ENCODE peak calls at places on chromosomes 7 and 10, in seven cellular contexts. One of them, this sample, is unnamed.

GRCh38 chr10:11861811-11862210 is 38.7 kb downstream of the PROSER2 start:
- DNase-seq in effector memory CD4-positive, alpha-beta T cell: no peak
- DNase-seq in HCT116: no peak
- DNase-seq in GM23248: no peak
- DNase-seq in aorta: peak
- DNase-seq in AG04450: no peak
- DNase-seq in right atrium auricular region: no peak
- DNase-seq in this sample: no peak

GRCh38 chr10:50373821-50374501 is 122.6 kb upstream of the ASAH2 start:
- DNase-seq in effector memory CD4-positive, alpha-beta T cell: no peak
- DNase-seq in HCT116: no peak
- DNase-seq in GM23248: peak
- DNase-seq in aorta: no peak
- DNase-seq in AG04450: no peak
- DNase-seq in right atrium auricular region: no peak
- DNase-seq in this sample: no peak

GRCh38 chr10:117242463-117242832 is 1.5 kb downstream of the SLC18A2 start:
- DNase-seq in effector memory CD4-positive, alpha-beta T cell: no peak
- DNase-seq in HCT116: no peak
- DNase-seq in GM23248: no peak
- DNase-seq in aorta: no peak
- DNase-seq in AG04450: no peak
- DNase-seq in right atrium auricular region: no peak
- DNase-seq in this sample: no peak

GRCh38 chr7:44489955-44490350 is 505 bp downstream of the NUDCD3 start:
- DNase-seq in effector memory CD4-positive, alpha-beta T cell: no peak
- DNase-seq in HCT116: no peak
- DNase-seq in GM23248: peak
- DNase-seq in aorta: no peak
- DNase-seq in AG04450: no peak
- DNase-seq in right atrium auricular region: no peak
- DNase-seq in this sample: no peak

GRCh38 chr7:41501466-41501865 is 201.4 kb downstream of the INHBA start:
- DNase-seq in effector memory CD4-positive, alpha-beta T cell: no peak
- DNase-seq in HCT116: no peak
- DNase-seq in GM23248: no peak
- DNase-seq in aorta: no peak
- DNase-seq in AG04450: no peak
- DNase-seq in right atrium auricular region: no peak
- DNase-seq in this sample: no peak

GRCh38 chr7:19051767-19052375 is 65.6 kb downstream of the TWIST1 start:
- DNase-seq in effector memory CD4-positive, alpha-beta T cell: no peak
- DNase-seq in HCT116: peak
- DNase-seq in GM23248: peak
- DNase-seq in aorta: no peak
- DNase-seq in AG04450: no peak
- DNase-seq in right atrium auricular region: no peak
- DNase-seq in this sample: no peak

GRCh38 chr7:19143930-19144574 is 1.2 kb downstream of the FERD3L start:
- DNase-seq in effector memory CD4-positive, alpha-beta T cell: no peak
- DNase-seq in HCT116: no peak
- DNase-seq in GM23248: peak
- DNase-seq in aorta: no peak
- DNase-seq in AG04450: no peak
- DNase-seq in right atrium auricular region: no peak
- DNase-seq in this sample: no peak

GRCh38 chr7:47327698-47328391 is 254.1 kb downstream of the TNS3 start:
- DNase-seq in effector memory CD4-positive, alpha-beta T cell: no peak
- DNase-seq in HCT116: no peak
- DNase-seq in GM23248: peak
- DNase-seq in aorta: peak
- DNase-seq in AG04450: peak
- DNase-seq in right atrium auricular region: peak
- DNase-seq in this sample: peak

GRCh38 chr10:99621454-99622246 is 1.4 kb upstream of the SLC25A28 start:
- DNase-seq in effector memory CD4-positive, alpha-beta T cell: no peak
- DNase-seq in HCT116: no peak
- DNase-seq in GM23248: peak
- DNase-seq in aorta: no peak
- DNase-seq in AG04450: no peak
- DNase-seq in right atrium auricular region: no peak
- DNase-seq in this sample: no peak

GRCh38 chr7:31758770-31759169 is 71.8 kb downstream of the PPP1R17 start:
- DNase-seq in effector memory CD4-positive, alpha-beta T cell: no peak
- DNase-seq in HCT116: no peak
- DNase-seq in GM23248: peak
- DNase-seq in aorta: no peak
- DNase-seq in AG04450: no peak
- DNase-seq in right atrium auricular region: no peak
- DNase-seq in this sample: no peak

GRCh38 chr10:95606922-95607321 is 45.8 kb upstream of the SORBS1 start:
- DNase-seq in effector memory CD4-positive, alpha-beta T cell: no peak
- DNase-seq in HCT116: no peak
- DNase-seq in GM23248: no peak
- DNase-seq in aorta: no peak
- DNase-seq in AG04450: peak
- DNase-seq in right atrium auricular region: no peak
- DNase-seq in this sample: no peak

GRCh38 chr10:75292794-75293455 is 57.2 kb upstream of the COMTD1 start:
- DNase-seq in effector memory CD4-positive, alpha-beta T cell: no peak
- DNase-seq in HCT116: no peak
- DNase-seq in GM23248: no peak
- DNase-seq in aorta: no peak
- DNase-seq in AG04450: no peak
- DNase-seq in right atrium auricular region: no peak
- DNase-seq in this sample: no peak

GRCh38 chr10:61452655-61453641 is at the start of gene TMEM26:
- DNase-seq in effector memory CD4-positive, alpha-beta T cell: no peak
- DNase-seq in HCT116: no peak
- DNase-seq in GM23248: peak
- DNase-seq in aorta: peak
- DNase-seq in AG04450: no peak
- DNase-seq in right atrium auricular region: no peak
- DNase-seq in this sample: no peak

GRCh38 chr7:102834999-102835398 is 77.8 kb upstream of the LRRC17 start:
- DNase-seq in effector memory CD4-positive, alpha-beta T cell: no peak
- DNase-seq in HCT116: peak
- DNase-seq in GM23248: peak
- DNase-seq in aorta: no peak
- DNase-seq in AG04450: peak
- DNase-seq in right atrium auricular region: no peak
- DNase-seq in this sample: no peak

GRCh38 chr7:22791204-22792158 is 31.2 kb downstream of the TOMM7 start:
- DNase-seq in effector memory CD4-positive, alpha-beta T cell: no peak
- DNase-seq in HCT116: no peak
- DNase-seq in GM23248: peak
- DNase-seq in aorta: no peak
- DNase-seq in AG04450: no peak
- DNase-seq in right atrium auricular region: no peak
- DNase-seq in this sample: no peak

GRCh38 chr10:79127151-79127961 is 58.6 kb downstream of the ZMIZ1 start:
- DNase-seq in effector memory CD4-positive, alpha-beta T cell: no peak
- DNase-seq in HCT116: peak
- DNase-seq in GM23248: peak
- DNase-seq in aorta: peak
- DNase-seq in AG04450: no peak
- DNase-seq in right atrium auricular region: peak
- DNase-seq in this sample: no peak

GRCh38 chr7:7354674-7355073 is 172.3 kb downstream of the C1GALT1 start:
- DNase-seq in effector memory CD4-positive, alpha-beta T cell: no peak
- DNase-seq in HCT116: peak
- DNase-seq in GM23248: no peak
- DNase-seq in aorta: no peak
- DNase-seq in AG04450: no peak
- DNase-seq in right atrium auricular region: no peak
- DNase-seq in this sample: no peak

GRCh38 chr7:21507627-21508343 is 35.1 kb upstream of the DNAH11 start:
- DNase-seq in effector memory CD4-positive, alpha-beta T cell: no peak
- DNase-seq in HCT116: peak
- DNase-seq in GM23248: peak
- DNase-seq in aorta: no peak
- DNase-seq in AG04450: peak
- DNase-seq in right atrium auricular region: no peak
- DNase-seq in this sample: no peak

GRCh38 chr10:61888744-61889143 is 12.8 kb upstream of the ARID5B start:
- DNase-seq in effector memory CD4-positive, alpha-beta T cell: no peak
- DNase-seq in HCT116: no peak
- DNase-seq in GM23248: peak
- DNase-seq in aorta: no peak
- DNase-seq in AG04450: no peak
- DNase-seq in right atrium auricular region: no peak
- DNase-seq in this sample: no peak

GRCh38 chr7:68748934-68749695 is 849.2 kb upstream of the AUTS2 start:
- DNase-seq in effector memory CD4-positive, alpha-beta T cell: no peak
- DNase-seq in HCT116: no peak
- DNase-seq in GM23248: no peak
- DNase-seq in aorta: no peak
- DNase-seq in AG04450: no peak
- DNase-seq in right atrium auricular region: no peak
- DNase-seq in this sample: no peak

GRCh38 chr10:57898231-57898630 is 369.5 kb downstream of the IPMK start:
- DNase-seq in effector memory CD4-positive, alpha-beta T cell: no peak
- DNase-seq in HCT116: no peak
- DNase-seq in GM23248: no peak
- DNase-seq in aorta: no peak
- DNase-seq in AG04450: no peak
- DNase-seq in right atrium auricular region: no peak
- DNase-seq in this sample: no peak

DNA sequence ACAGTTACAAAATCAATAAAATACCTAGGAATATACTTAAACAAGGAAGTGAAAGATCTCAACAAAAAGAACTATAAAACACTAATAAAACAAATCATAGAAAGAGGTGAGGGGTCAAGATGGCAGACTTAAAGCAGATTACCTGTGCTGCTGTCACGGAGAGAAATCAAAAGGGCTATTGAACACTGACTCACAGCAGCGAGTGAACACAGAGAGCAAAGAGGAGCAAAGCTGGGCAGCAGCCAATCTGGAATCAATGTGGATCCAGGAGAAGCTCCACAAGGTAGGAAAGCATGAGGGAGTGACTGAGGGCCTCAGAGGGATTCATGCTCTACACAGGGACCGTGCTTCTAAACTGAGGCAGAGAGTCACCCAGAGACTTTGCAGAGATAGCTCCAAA is 562.0 kb upstream of the SEMA3D start:
- DNase-seq in effector memory CD4-positive, alpha-beta T cell: no peak
- DNase-seq in HCT116: no peak
- DNase-seq in GM23248: no peak
- DNase-seq in aorta: no peak
- DNase-seq in AG04450: no peak
- DNase-seq in right atrium auricular region: no peak
- DNase-seq in this sample: no peak
- H3K27ac ChIP-seq in effector memory CD4-positive, alpha-beta T cell: no peak
- H3K27ac ChIP-seq in HCT116: no peak
- H3K27ac ChIP-seq in GM23248: no peak
- H3K27ac ChIP-seq in aorta: no peak
- H3K27ac ChIP-seq in AG04450: no peak
- H3K27ac ChIP-seq in right atrium auricular region: no peak
- H3K27ac ChIP-seq in this sample: no peak

DNA sequence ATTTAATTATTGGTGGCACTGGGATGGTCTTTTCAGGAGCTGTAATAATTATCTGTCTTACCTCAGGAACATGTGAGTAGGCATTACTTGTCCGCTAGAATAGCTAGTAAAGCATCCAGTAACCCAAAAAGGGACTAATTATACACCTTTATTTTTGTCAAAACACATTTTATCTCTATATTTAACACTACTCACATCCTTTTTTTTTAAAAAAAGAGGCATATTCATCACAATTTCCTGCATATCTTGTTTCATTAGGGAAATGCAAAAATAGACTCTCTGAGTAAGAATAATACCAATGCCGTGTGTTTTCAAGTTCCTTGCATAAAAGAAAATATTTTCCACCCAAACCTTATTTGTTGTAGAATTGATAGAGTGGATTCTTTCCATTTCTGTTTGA is 99.5 kb downstream of the VTI1A start:
- DNase-seq in effector memory CD4-positive, alpha-beta T cell: no peak
- DNase-seq in HCT116: no peak
- DNase-seq in GM23248: no peak
- DNase-seq in aorta: no peak
- DNase-seq in AG04450: no peak
- DNase-seq in right atrium auricular region: no peak
- DNase-seq in this sample: no peak
- H3K27ac ChIP-seq in effector memory CD4-positive, alpha-beta T cell: no peak
- H3K27ac ChIP-seq in HCT116: peak
- H3K27ac ChIP-seq in GM23248: no peak
- H3K27ac ChIP-seq in aorta: no peak
- H3K27ac ChIP-seq in AG04450: no peak
- H3K27ac ChIP-seq in right atrium auricular region: no peak
- H3K27ac ChIP-seq in this sample: no peak

GRCh38 chr7:84637568-84638338 is 443.2 kb upstream of the SEMA3A start:
- DNase-seq in effector memory CD4-positive, alpha-beta T cell: no peak
- DNase-seq in HCT116: no peak
- DNase-seq in GM23248: peak
- DNase-seq in aorta: peak
- DNase-seq in AG04450: peak
- DNase-seq in right atrium auricular region: no peak
- DNase-seq in this sample: no peak
- H3K27ac ChIP-seq in effector memory CD4-positive, alpha-beta T cell: no peak
- H3K27ac ChIP-seq in HCT116: no peak
- H3K27ac ChIP-seq in GM23248: peak
- H3K27ac ChIP-seq in aorta: peak
- H3K27ac ChIP-seq in AG04450: peak
- H3K27ac ChIP-seq in right atrium auricular region: no peak
- H3K27ac ChIP-seq in this sample: no peak

GRCh38 chr10:124652200-124652599 is 92.0 kb downstream of the FAM53B start:
- DNase-seq in effector memory CD4-positive, alpha-beta T cell: no peak
- DNase-seq in HCT116: no peak
- DNase-seq in GM23248: no peak
- DNase-seq in aorta: no peak
- DNase-seq in AG04450: no peak
- DNase-seq in right atrium auricular region: no peak
- DNase-seq in this sample: no peak

GRCh38 chr10:124653811-124654651 is 90.1 kb downstream of the FAM53B start:
- DNase-seq in effector memory CD4-positive, alpha-beta T cell: no peak
- DNase-seq in HCT116: no peak
- DNase-seq in GM23248: peak
- DNase-seq in aorta: no peak
- DNase-seq in AG04450: no peak
- DNase-seq in right atrium auricular region: no peak
- DNase-seq in this sample: no peak

GRCh38 chr10:124654686-124655085 is 89.5 kb downstream of the FAM53B start:
- DNase-seq in effector memory CD4-positive, alpha-beta T cell: no peak
- DNase-seq in HCT116: no peak
- DNase-seq in GM23248: no peak
- DNase-seq in aorta: no peak
- DNase-seq in AG04450: no peak
- DNase-seq in right atrium auricular region: no peak
- DNase-seq in this sample: no peak

GRCh38 chr10:124652701-124653100 is 91.5 kb downstream of the FAM53B start:
- DNase-seq in effector memory CD4-positive, alpha-beta T cell: no peak
- DNase-seq in HCT116: no peak
- DNase-seq in GM23248: no peak
- DNase-seq in aorta: no peak
- DNase-seq in AG04450: no peak
- DNase-seq in right atrium auricular region: no peak
- DNase-seq in this sample: no peak

DNA sequence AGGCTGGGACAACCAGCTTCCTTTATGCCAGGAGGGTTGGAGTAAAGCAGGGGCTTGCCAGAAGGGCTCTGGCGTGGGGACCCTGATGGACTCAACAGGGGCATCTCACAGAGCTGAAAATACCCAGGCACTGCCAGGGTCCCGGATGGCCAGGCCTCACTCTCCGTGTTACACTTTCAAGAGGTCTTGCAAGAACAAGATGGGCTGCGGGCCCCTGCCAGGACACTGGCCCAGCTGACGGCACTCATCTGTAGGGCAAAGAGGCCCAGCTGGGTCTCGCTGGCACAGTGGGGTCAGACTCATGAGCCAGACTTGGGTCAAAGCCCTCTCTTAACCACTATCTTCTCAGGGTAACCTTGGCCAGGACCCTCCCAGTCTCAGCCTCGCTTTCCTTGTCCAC is 90.9 kb downstream of the FAM53B start:
- DNase-seq in effector memory CD4-positive, alpha-beta T cell: no peak
- DNase-seq in HCT116: no peak
- DNase-seq in GM23248: no peak
- DNase-seq in aorta: no peak
- DNase-seq in AG04450: no peak
- DNase-seq in right atrium auricular region: no peak
- DNase-seq in this sample: no peak
- H3K27ac ChIP-seq in effector memory CD4-positive, alpha-beta T cell: peak
- H3K27ac ChIP-seq in HCT116: no peak
- H3K27ac ChIP-seq in GM23248: no peak
- H3K27ac ChIP-seq in aorta: no peak
- H3K27ac ChIP-seq in AG04450: no peak
- H3K27ac ChIP-seq in right atrium auricular region: peak
- H3K27ac ChIP-seq in this sample: peak

This sample was measured in caudate nucleus.